ENCODE peak calls at places on chromosome 21, in eight cellular contexts. J is PC-9, P is colonic mucosa, V is heart right ventricle, H is kidney, B is Karpas-422, Y is transverse colon, Q is aorta. D is an unnamed sample. For H3K9me3, the result is how much of the 10 kb centered on the place peaks cover.

GRCh38 chr21:16279658-16280581 is 550.1 kb downstream of the USP25 start:
- DNase-seq in J (no peak), P (no peak), V (no peak), H (peak), B (no peak), Y (no peak), Q (no peak), D (no peak)

GRCh38 chr21:16473965-16474364 is 744.2 kb downstream of the USP25 start:
- DNase-seq in J (no peak), P (no peak), V (no peak), H (peak), B (no peak), Y (no peak), Q (no peak), D (no peak)

GRCh38 chr21:36576441-36576840 is 96.5 kb upstream of the CLDN14 start:
- DNase-seq in J (no peak), P (no peak), V (no peak), H (no peak), B (no peak), Y (no peak), Q (no peak), D (no peak)

GRCh38 chr21:14901482-14901958 is 163.3 kb downstream of the NRIP1 start:
- DNase-seq in J (peak), P (no peak), V (no peak), H (no peak), B (no peak), Y (no peak), Q (no peak), D (no peak)

GRCh38 chr21:16193758-16194606 is 464.2 kb downstream of the USP25 start:
- DNase-seq in J (no peak), P (peak), V (peak), H (peak), B (peak), Y (peak), Q (no peak), D (peak)

GRCh38 chr21:14752006-14752909 is 206.1 kb upstream of the SAMSN1 start:
- DNase-seq in J (no peak), P (no peak), V (no peak), H (no peak), B (no peak), Y (no peak), Q (no peak), D (no peak)

GRCh38 chr21:43721225-43721605 is 2.3 kb downstream of the PDXK start:
- DNase-seq in J (no peak), P (no peak), V (no peak), H (no peak), B (no peak), Y (no peak), Q (no peak), D (no peak)

GRCh38 chr21:37008705-37009104 is 2.2 kb downstream of the RIPPLY3 start:
- DNase-seq in J (no peak), P (no peak), V (no peak), H (no peak), B (no peak), Y (no peak), Q (no peak), D (no peak)

GRCh38 chr21:37862536-37862935 is 53.7 kb downstream of the KCNJ6 start:
- DNase-seq in J (no peak), P (no peak), V (no peak), H (no peak), B (peak), Y (no peak), Q (no peak), D (peak)

GRCh38 chr21:15210235-15210678 is 145.5 kb upstream of the NRIP1 start:
- DNase-seq in J (peak), P (no peak), V (peak), H (peak), B (no peak), Y (peak), Q (peak), D (no peak)

GRCh38 chr21:27734146-27734545 is 767.3 kb upstream of the ADAMTS5 start:
- DNase-seq in J (no peak), P (no peak), V (no peak), H (no peak), B (no peak), Y (no peak), Q (no peak), D (no peak)

GRCh38 chr21:39118604-39119215 is 64.5 kb downstream of the PSMG1 start:
- DNase-seq in J (no peak), P (no peak), V (no peak), H (no peak), B (no peak), Y (no peak), Q (peak), D (no peak)

GRCh38 chr21:35051287-35051818 is 2.3 kb upstream of the RUNX1 start:
- DNase-seq in J (peak), P (peak), V (peak), H (peak), B (peak), Y (peak), Q (peak), D (peak)

GRCh38 chr21:35974801-35975200 is 85.5 kb downstream of the SETD4 start:
- DNase-seq in J (peak), P (no peak), V (no peak), H (no peak), B (no peak), Y (no peak), Q (no peak), D (no peak)

GRCh38 chr21:16573581-16573980 is 843.8 kb downstream of the USP25 start:
- DNase-seq in J (no peak), P (no peak), V (no peak), H (no peak), B (no peak), Y (no peak), Q (no peak), D (no peak)

GRCh38 chr21:15076730-15077129 is 11.9 kb upstream of the NRIP1 start:
- DNase-seq in J (no peak), P (no peak), V (no peak), H (no peak), B (no peak), Y (no peak), Q (no peak), D (no peak)

GRCh38 chr21:37087188-37087587 is 14.1 kb downstream of the TTC3 start:
- DNase-seq in J (no peak), P (no peak), V (no peak), H (no peak), B (no peak), Y (no peak), Q (no peak), D (peak)

GRCh38 chr21:16522512-16522911 is 792.7 kb downstream of the USP25 start:
- DNase-seq in J (peak), P (no peak), V (no peak), H (no peak), B (no peak), Y (no peak), Q (no peak), D (no peak)

GRCh38 chr21:46078322-46078981 is 19.5 kb upstream of the COL6A2 start:
- DNase-seq in J (no peak), P (no peak), V (peak), H (peak), B (no peak), Y (peak), Q (peak), D (peak)

GRCh38 chr21:41878831-41879189 is 334 bp downstream of the PRDM15 start:
- DNase-seq in J (no peak), P (peak), V (peak), H (peak), B (peak), Y (peak), Q (peak), D (peak)
- H3K4me3 ChIP-seq in J (peak), P (peak), V (peak), H (peak), B (peak), Y (peak), Q (peak), D (peak)

DNA sequence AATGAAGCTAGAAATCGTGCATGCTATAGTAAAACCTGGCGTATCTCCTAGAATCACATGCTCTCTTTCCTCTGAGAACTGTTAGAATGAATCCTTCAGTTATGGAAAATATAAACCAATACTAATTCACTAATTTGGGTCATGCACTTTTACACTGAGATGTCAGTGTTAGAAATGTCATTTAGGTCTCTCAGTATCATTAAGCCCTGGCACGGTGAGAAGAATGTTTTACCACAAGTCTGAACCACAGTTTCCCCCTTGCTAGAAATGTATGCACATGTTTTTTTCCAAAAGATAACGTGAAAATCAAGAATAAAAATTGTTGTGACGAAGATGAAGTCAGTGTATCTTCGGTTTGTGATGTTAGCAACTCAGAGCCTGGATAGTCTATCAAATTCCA is 1062.8 kb upstream of the NCAM2 start:
- DNase-seq in J (no peak), P (no peak), V (no peak), H (no peak), B (no peak), Y (no peak), Q (no peak), D (no peak)
- H3K9me3 ChIP-seq in J (under half), P (under half), V (under half), H (under half), B (under half), Y (under half), Q (under half), D (under half)

GRCh38 chr21:44927587-44928461 is 7.1 kb upstream of the ITGB2 start:
- DNase-seq in J (peak), P (peak), V (peak), H (peak), B (peak), Y (peak), Q (peak), D (no peak)
- H3K4me3 ChIP-seq in J (peak), P (peak), V (peak), H (no peak), B (peak), Y (no peak), Q (no peak), D (no peak)

DNA sequence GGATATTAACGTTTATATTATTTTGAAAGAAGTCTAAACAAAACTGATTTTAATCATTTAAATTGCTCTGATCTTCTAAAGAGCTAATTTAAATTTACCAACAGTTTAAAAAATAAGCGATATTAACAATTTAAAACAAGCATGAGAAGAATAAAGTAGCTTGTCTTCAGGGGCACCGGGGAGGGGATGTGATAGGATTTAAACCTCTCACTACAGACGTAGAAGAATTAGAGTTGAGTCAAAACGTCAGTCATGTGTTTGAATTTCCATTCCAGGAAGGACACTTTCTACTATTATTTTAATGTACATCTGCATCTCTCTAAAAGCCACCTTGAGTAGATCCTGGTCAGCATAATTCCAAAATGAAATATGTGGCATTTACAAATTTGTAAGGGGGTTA is 58.2 kb upstream of the TPTE start:
- DNase-seq in J (no peak), P (no peak), V (no peak), H (no peak), B (peak), Y (no peak), Q (no peak), D (no peak)
- H3K9me3 ChIP-seq in J (under half), P (under half), V (under half), H (under half), B (half or more), Y (under half), Q (under half), D (under half)

D was measured in WERI-Rb-1.